ENCODE peak calls at places on chromosomes 6 and 20, in four cellular contexts. M, I, X and Y are unnamed samples.

GRCh38 chr6:42619963-42620362 is 56.1 kb downstream of the UBR2 start:
- DNase-seq in M (no peak), I (no peak), X (no peak), Y (no peak)

GRCh38 chr20:63756648-63756991 is 17.0 kb downstream of the SLC2A4RG start:
- DNase-seq in M (no peak), I (no peak), X (no peak), Y (no peak)

GRCh38 chr6:52507557-52508260 is 69.2 kb downstream of the TRAM2 start:
- DNase-seq in M (no peak), I (no peak), X (no peak), Y (no peak)

GRCh38 chr6:39752835-39753744 is 27.9 kb upstream of the KIF6 start:
- DNase-seq in M (no peak), I (no peak), X (no peak), Y (no peak)

GRCh38 chr6:30263734-30264133 is 50.5 kb upstream of the TRIM26 start:
- DNase-seq in M (no peak), I (no peak), X (peak), Y (no peak)

GRCh38 chr6:111692327-111693164 is 86.9 kb upstream of the TRAF3IP2 start:
- DNase-seq in M (peak), I (no peak), X (peak), Y (no peak)

GRCh38 chr20:50868509-50869495 is 62.4 kb downstream of the ADNP start:
- DNase-seq in M (no peak), I (no peak), X (no peak), Y (no peak)

GRCh38 chr6:133757330-133757729 is 131.6 kb upstream of the TCF21 start:
- DNase-seq in M (no peak), I (no peak), X (no peak), Y (no peak)

DNA sequence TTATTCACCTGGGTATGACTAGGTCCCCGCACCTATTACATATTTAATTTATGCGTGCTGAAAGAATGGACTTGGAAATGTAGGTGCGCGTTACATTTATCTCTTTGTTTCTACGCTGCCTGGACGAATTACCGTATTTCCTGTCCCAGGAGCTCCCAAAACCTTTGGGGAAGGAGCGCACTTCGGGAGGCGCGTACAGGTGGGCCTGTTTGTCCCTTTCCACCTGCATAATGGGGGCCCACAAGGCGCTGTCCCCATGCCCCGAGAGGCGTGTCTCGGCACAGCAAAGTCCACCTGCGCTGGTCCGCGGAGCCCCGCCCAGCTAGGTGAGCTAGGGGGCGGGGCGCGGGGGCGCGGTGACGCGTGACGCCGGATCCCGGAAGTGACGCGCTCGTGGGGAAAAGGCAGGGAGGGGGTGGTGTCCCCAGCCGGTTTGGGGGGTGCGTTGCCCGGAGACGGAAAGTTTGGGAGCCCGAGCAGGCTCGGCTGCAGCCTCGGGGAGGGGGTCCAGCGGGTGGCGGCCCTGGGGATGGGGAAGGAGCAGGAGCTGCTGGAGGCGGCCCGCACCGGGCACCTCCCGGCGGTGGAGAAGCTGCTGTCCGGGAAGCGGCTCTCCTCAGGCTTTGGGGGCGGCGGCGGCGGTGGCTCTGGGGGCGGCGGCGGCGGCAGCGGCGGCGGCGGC is at the start of gene ANKS1A:
- DNase-seq in M (peak), I (peak), X (peak), Y (peak)
- TF ChIP-seq POLR2AphosphoS5 in M (peak), I (peak), X (peak), Y (no peak)

DNA sequence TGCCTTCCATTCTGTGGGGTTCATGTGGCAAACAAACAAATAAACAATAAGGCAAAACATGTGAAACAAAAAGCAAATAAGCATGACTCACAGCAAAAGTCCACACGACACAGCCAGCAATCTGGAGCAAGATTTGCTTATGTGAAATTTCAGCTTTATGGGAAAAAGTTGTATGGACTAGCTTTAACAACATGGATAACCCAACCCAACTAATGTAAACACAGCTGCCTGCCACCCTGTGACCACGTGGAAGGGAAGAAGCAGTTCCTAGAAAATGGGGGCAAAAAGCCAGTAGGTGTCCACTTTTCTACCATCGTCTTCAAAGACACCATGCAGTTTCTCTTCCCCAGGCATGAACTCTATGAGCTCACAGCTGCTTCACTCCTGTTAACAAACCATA is 425.4 kb upstream of the RNF217 start:
- DNase-seq in M (no peak), I (no peak), X (no peak), Y (no peak)
- TF ChIP-seq POLR2AphosphoS5 in M (no peak), I (no peak), X (no peak), Y (no peak)

GRCh38 chr6:87127737-87128136 is 27.6 kb upstream of the ZNF292 start:
- DNase-seq in M (no peak), I (no peak), X (no peak), Y (no peak)

GRCh38 chr6:87126501-87126900 is 28.9 kb upstream of the ZNF292 start:
- DNase-seq in M (no peak), I (no peak), X (no peak), Y (no peak)

GRCh38 chr6:87124074-87124473 is 29.2 kb upstream of the CGA start:
- DNase-seq in M (no peak), I (no peak), X (no peak), Y (no peak)

GRCh38 chr6:87118054-87118453 is 23.1 kb upstream of the CGA start:
- DNase-seq in M (no peak), I (no peak), X (no peak), Y (no peak)

DNA sequence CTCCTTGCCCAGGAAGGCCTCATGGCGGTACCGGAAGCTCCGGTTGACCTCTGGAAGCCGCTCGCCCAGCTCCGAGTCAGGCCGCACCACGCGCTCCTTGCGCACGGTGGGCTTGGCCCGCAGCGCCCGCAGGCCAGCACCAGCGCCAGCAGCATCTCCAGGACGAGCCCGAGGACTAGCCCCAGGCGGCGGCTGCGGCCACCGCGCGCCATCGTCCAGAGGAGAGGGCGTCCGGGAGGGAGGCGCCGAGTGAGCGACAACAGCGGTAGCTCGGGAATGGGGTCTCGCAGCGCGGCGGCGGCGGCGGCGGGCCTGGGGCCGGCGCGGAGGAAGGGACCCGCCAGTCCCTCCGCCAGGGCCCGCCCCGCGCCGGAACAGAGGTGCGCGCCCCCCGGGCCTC is 27.6 kb upstream of the CGA start:
- DNase-seq in M (no peak), I (no peak), X (no peak), Y (no peak)
- TF ChIP-seq POLR2AphosphoS5 in M (no peak), I (no peak), X (no peak), Y (no peak)

GRCh38 chr20:48190757-48191156 is 405.5 kb upstream of the SULF2 start:
- DNase-seq in M (no peak), I (no peak), X (no peak), Y (no peak)

GRCh38 chr20:48193626-48194025 is 408.3 kb upstream of the SULF2 start:
- DNase-seq in M (no peak), I (no peak), X (no peak), Y (no peak)

GRCh38 chr20:48189177-48189576 is 403.9 kb upstream of the SULF2 start:
- DNase-seq in M (no peak), I (no peak), X (no peak), Y (peak)

GRCh38 chr20:48192109-48192508 is 406.8 kb upstream of the SULF2 start:
- DNase-seq in M (no peak), I (no peak), X (no peak), Y (no peak)

DNA sequence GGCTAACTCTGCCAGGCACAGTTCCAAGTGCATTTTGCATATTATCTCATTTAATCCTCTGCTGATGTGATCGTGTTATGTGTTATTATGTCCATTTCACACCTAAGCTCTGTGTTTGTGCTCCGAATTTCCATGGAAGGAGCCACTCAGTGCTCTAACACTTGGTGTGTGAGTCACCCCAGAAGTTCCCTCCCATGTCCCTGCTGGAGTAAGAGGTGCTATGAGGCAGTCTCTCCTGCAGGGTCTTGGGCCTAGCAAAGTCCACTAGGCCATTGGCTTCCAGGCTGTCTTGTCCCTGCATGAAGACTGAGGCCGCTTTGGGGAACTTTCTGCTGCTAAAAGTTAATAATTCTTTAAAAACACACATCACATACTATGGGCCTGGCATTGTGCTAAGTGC is 405.9 kb upstream of the SULF2 start:
- DNase-seq in M (no peak), I (no peak), X (no peak), Y (no peak)
- TF ChIP-seq POLR2AphosphoS5 in M (no peak), I (no peak), X (no peak), Y (no peak)

GRCh38 chr20:34515484-34516037 is 661 bp upstream of the DYNLRB1 start:
- DNase-seq in M (peak), I (peak), X (peak), Y (no peak)
- TF ChIP-seq POLR2AphosphoS5 in M (no peak), I (peak), X (no peak), Y (no peak)

GRCh38 chr20:58649288-58650180 is 1.5 kb upstream of the STX16 start:
- DNase-seq in M (peak), I (no peak), X (no peak), Y (no peak)
- TF ChIP-seq POLR2AphosphoS5 in M (no peak), I (no peak), X (no peak), Y (no peak)

GRCh38 chr6:73954843-73955242 is 258.8 kb downstream of the CD109 start:
- DNase-seq in M (no peak), I (no peak), X (no peak), Y (no peak)

GRCh38 chr6:73955800-73956199 is 259.8 kb downstream of the CD109 start:
- DNase-seq in M (no peak), I (no peak), X (no peak), Y (no peak)

GRCh38 chr6:73951186-73951585 is 255.2 kb downstream of the CD109 start:
- DNase-seq in M (no peak), I (no peak), X (no peak), Y (no peak)

DNA sequence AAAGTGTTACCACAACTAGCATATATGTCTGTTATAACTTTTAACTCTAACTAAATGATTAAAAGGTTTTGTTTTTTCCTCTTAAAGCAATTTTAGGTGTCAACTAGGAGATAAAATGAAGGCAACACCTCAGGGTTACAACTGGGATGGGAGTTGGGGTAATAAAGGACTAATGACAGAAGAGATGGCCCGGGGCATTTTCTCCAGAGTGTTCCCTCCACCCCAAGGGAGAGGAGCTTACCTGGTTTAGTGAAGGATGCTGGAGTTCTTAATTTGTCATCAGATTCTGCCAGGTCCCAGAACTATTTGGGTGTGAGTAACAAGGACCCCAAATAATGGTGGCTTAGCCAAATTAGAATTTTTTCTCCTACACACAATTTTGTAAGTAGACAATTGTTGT is 260.3 kb downstream of the CD109 start:
- DNase-seq in M (no peak), I (no peak), X (no peak), Y (no peak)
- TF ChIP-seq POLR2AphosphoS5 in M (no peak), I (no peak), X (no peak), Y (no peak)

GRCh38 chr6:16767765-16768514 is 6.7 kb upstream of the ATXN1 start:
- DNase-seq in M (no peak), I (no peak), X (no peak), Y (no peak)

GRCh38 chr6:16769986-16770376 is 8.7 kb upstream of the ATXN1 start:
- DNase-seq in M (no peak), I (no peak), X (no peak), Y (peak)

GRCh38 chr6:16769131-16769985 is 8.1 kb upstream of the ATXN1 start:
- DNase-seq in M (peak), I (no peak), X (no peak), Y (peak)

GRCh38 chr6:16773376-16773775 is 12.1 kb upstream of the ATXN1 start:
- DNase-seq in M (no peak), I (no peak), X (no peak), Y (no peak)

DNA sequence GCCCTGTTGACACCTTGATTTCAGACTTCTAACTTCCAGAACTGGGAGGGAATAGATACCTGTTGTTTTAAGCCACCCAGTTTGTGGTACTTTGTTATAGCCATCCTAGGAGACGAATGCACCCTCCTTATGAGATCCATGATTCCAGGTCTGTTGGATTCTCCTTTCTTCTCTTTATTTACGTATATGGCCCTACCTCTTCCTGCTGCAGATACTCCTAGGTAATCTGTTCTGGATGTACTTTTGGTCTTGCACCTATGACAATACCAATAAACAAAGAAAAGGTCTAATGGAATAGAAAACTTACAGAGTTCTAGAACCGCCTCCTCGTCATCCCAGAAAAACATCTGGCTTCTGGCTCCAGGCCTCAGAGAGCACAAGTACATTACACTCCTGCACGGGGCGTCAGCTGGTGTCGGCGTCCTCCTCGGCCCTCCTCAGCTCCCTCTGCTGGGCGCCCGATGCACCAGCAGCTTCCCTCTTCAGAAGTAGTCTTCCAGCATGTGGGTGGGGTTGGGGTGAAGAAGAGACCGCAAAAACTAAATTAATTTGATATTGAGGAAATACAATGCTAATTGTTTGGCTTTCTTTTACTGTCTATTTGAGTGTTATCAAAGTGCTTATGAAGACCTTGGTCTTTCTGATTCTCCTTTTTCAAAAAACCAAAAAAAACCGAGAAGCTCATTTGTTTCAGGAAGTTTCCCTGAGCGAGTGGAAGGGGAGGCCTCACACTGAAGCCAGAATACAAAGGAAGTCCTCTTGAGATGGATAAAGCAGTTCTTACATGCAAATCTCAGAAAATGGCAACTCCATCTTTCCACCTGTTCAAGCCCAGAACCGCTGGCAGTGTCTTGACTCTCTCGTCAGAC is 9.7 kb upstream of the ATXN1 start:
- DNase-seq in M (peak), I (peak), X (peak), Y (peak)
- TF ChIP-seq POLR2AphosphoS5 in M (peak), I (no peak), X (no peak), Y (no peak)

GRCh38 chr6:34236423-34237315 is at the start of gene HMGA1:
- DNase-seq in M (peak), I (no peak), X (peak), Y (peak)
- TF ChIP-seq POLR2AphosphoS5 in M (peak), I (peak), X (peak), Y (peak)

GRCh38 chr20:41234546-41234945 is 83.0 kb downstream of the ZHX3 start:
- DNase-seq in M (no peak), I (no peak), X (no peak), Y (no peak)

GRCh38 chr20:41231850-41232249 is 85.7 kb downstream of the ZHX3 start:
- DNase-seq in M (no peak), I (no peak), X (no peak), Y (no peak)

GRCh38 chr20:41233976-41234514 is 83.5 kb downstream of the ZHX3 start:
- DNase-seq in M (no peak), I (no peak), X (no peak), Y (no peak)

GRCh38 chr20:41231136-41231535 is 86.4 kb downstream of the ZHX3 start:
- DNase-seq in M (no peak), I (no peak), X (no peak), Y (no peak)

GRCh38 chr20:41232971-41233926 is 84.3 kb downstream of the ZHX3 start:
- DNase-seq in M (no peak), I (no peak), X (no peak), Y (peak)
- TF ChIP-seq POLR2AphosphoS5 in M (no peak), I (no peak), X (no peak), Y (no peak)